ENCODE peak calls at places on chromosome 13, in ten cellular contexts. U, H, J, C, Y, W, L, M, V and D are unnamed samples. For H3K4me1, the result is how much of the 10 kb centered on the place peaks cover.

GRCh38 chr13:62387642-62388041 is 972.0 kb upstream of the PCDH20 start:
- DNase-seq in U (no peak), H (no peak), J (no peak), C (no peak), Y (no peak), W (no peak), L (no peak), M (no peak), V (peak), D (no peak)

GRCh38 chr13:60275208-60275607 is 111.5 kb upstream of the DIAPH3 start:
- DNase-seq in U (no peak), H (no peak), J (no peak), C (no peak), Y (no peak), W (no peak), L (no peak), M (no peak), V (no peak), D (no peak)

GRCh38 chr13:66660013-66660804 is 569.9 kb downstream of the PCDH9 start:
- DNase-seq in U (no peak), H (no peak), J (no peak), C (no peak), Y (no peak), W (no peak), L (no peak), M (no peak), V (peak), D (no peak)

GRCh38 chr13:39787086-39787487 is 131.6 kb downstream of the COG6 start:
- DNase-seq in U (no peak), H (no peak), J (no peak), C (no peak), Y (no peak), W (no peak), L (no peak), M (peak), V (no peak), D (no peak)

GRCh38 chr13:92255533-92255932 is 857.1 kb downstream of the GPC5 start:
- DNase-seq in U (no peak), H (no peak), J (no peak), C (no peak), Y (no peak), W (no peak), L (no peak), M (no peak), V (no peak), D (no peak)

GRCh38 chr13:113122571-113123225 is at the start of gene F10:
- DNase-seq in U (peak), H (peak), J (peak), C (peak), Y (peak), W (peak), L (peak), M (peak), V (peak), D (peak)

GRCh38 chr13:113639661-113640262 is 18.2 kb downstream of the ATP4B start:
- DNase-seq in U (peak), H (peak), J (peak), C (peak), Y (no peak), W (peak), L (no peak), M (peak), V (no peak), D (peak)

GRCh38 chr13:67932991-67933390 is 702.9 kb upstream of the PCDH9 start:
- DNase-seq in U (no peak), H (no peak), J (no peak), C (no peak), Y (no peak), W (no peak), L (no peak), M (no peak), V (no peak), D (no peak)

GRCh38 chr13:107680115-107680514 is 535.2 kb downstream of the LIG4 start:
- DNase-seq in U (no peak), H (no peak), J (no peak), C (no peak), Y (no peak), W (no peak), L (no peak), M (no peak), V (peak), D (no peak)

GRCh38 chr13:73365681-73366080 is 306.9 kb downstream of the KLF5 start:
- DNase-seq in U (no peak), H (no peak), J (no peak), C (no peak), Y (no peak), W (no peak), L (no peak), M (no peak), V (no peak), D (no peak)

GRCh38 chr13:43865892-43866291 is 13.6 kb downstream of the CCDC122 start:
- DNase-seq in U (no peak), H (no peak), J (no peak), C (no peak), Y (no peak), W (no peak), L (no peak), M (no peak), V (peak), D (no peak)

GRCh38 chr13:38697628-38698333 is 10.9 kb downstream of the FREM2 start:
- DNase-seq in U (peak), H (no peak), J (no peak), C (no peak), Y (no peak), W (no peak), L (no peak), M (no peak), V (no peak), D (no peak)

GRCh38 chr13:75437582-75438318 is 44.2 kb downstream of the TBC1D4 start:
- DNase-seq in U (no peak), H (no peak), J (no peak), C (no peak), Y (no peak), W (no peak), L (no peak), M (peak), V (peak), D (no peak)

GRCh38 chr13:48504606-48505369 is 28.1 kb downstream of the RCBTB2 start:
- DNase-seq in U (no peak), H (no peak), J (no peak), C (no peak), Y (no peak), W (no peak), L (no peak), M (no peak), V (no peak), D (no peak)

GRCh38 chr13:48505597-48506091 is 27.2 kb downstream of the RCBTB2 start:
- DNase-seq in U (peak), H (no peak), J (peak), C (no peak), Y (no peak), W (no peak), L (peak), M (peak), V (peak), D (peak)

GRCh38 chr13:48506092-48506701 is 26.7 kb downstream of the RCBTB2 start:
- DNase-seq in U (no peak), H (no peak), J (no peak), C (no peak), Y (no peak), W (no peak), L (no peak), M (peak), V (no peak), D (peak)

GRCh38 chr13:48507024-48507423 is 25.9 kb downstream of the RCBTB2 start:
- DNase-seq in U (no peak), H (no peak), J (no peak), C (no peak), Y (no peak), W (no peak), L (no peak), M (no peak), V (no peak), D (no peak)

GRCh38 chr13:48508001-48508400 is 24.9 kb downstream of the RCBTB2 start:
- DNase-seq in U (no peak), H (no peak), J (no peak), C (no peak), Y (no peak), W (no peak), L (no peak), M (no peak), V (no peak), D (no peak)
- H3K4me1 ChIP-seq in U (under half), H (under half), J (under half), C (under half), Y (under half), W (under half), L (under half), M (under half), V (under half), D (under half)

DNA sequence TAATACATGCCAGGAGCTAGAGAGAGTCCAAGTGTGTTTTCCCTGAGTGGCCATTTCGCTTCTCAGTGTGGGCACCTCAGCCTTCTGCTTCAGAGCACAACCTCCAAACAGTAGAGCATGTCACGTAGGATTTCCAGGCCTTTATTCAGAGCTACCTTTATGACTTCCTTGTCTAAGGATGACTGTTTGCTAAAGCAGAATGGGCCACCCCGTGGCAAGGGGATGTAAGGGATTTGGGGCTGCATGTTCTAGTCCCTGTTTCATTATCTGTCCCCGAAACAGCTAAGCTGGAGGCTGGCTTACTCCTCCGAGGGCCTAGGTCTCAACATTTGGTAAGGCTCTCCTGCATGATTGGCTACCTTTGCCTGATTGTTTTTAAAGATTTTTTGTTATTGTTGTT is 6.0 kb downstream of the RNASEH2B start:
- DNase-seq in U (no peak), H (no peak), J (no peak), C (no peak), Y (no peak), W (no peak), L (no peak), M (no peak), V (no peak), D (no peak)
- H3K4me1 ChIP-seq in U (under half), H (under half), J (half or more), C (under half), Y (under half), W (half or more), L (under half), M (under half), V (under half), D (under half)

GRCh38 chr13:97335488-97336134 is 98.4 kb upstream of the RAP2A start:
- DNase-seq in U (no peak), H (no peak), J (no peak), C (no peak), Y (no peak), W (no peak), L (no peak), M (no peak), V (no peak), D (no peak)

GRCh38 chr13:97334690-97335089 is 99.3 kb upstream of the RAP2A start:
- DNase-seq in U (no peak), H (no peak), J (no peak), C (no peak), Y (no peak), W (no peak), L (no peak), M (no peak), V (no peak), D (no peak)

GRCh38 chr13:97330448-97330847 is 103.5 kb upstream of the RAP2A start:
- DNase-seq in U (no peak), H (no peak), J (no peak), C (no peak), Y (no peak), W (no peak), L (no peak), M (no peak), V (no peak), D (no peak)

GRCh38 chr13:97333983-97334382 is 100.0 kb upstream of the RAP2A start:
- DNase-seq in U (no peak), H (no peak), J (no peak), C (no peak), Y (no peak), W (no peak), L (no peak), M (no peak), V (no peak), D (no peak)

GRCh38 chr13:97332725-97333124 is 101.2 kb upstream of the RAP2A start:
- DNase-seq in U (no peak), H (no peak), J (no peak), C (no peak), Y (no peak), W (no peak), L (no peak), M (no peak), V (no peak), D (no peak)
- H3K4me1 ChIP-seq in U (under half), H (under half), J (half or more), C (under half), Y (under half), W (under half), L (under half), M (under half), V (under half), D (under half)

GRCh38 chr13:51638497-51638871 is 54.2 kb downstream of the WDFY2 start:
- DNase-seq in U (no peak), H (no peak), J (no peak), C (no peak), Y (no peak), W (no peak), L (no peak), M (no peak), V (no peak), D (no peak)
- H3K4me1 ChIP-seq in U (under half), H (under half), J (under half), C (under half), Y (half or more), W (under half), L (under half), M (under half), V (under half), D (under half)